ENCODE peak calls at places on chromosomes 3 and 15, in five cellular contexts. N, S, I, Z and G are unnamed samples.

GRCh38 chr3:180059351-180059750 is 22.6 kb upstream of the PEX5L start:
- DNase-seq in N (no peak), S (no peak), I (no peak), Z (no peak), G (no peak)

GRCh38 chr15:53462631-53463030 is 296.8 kb downstream of the WDR72 start:
- DNase-seq in N (no peak), S (no peak), I (no peak), Z (no peak), G (no peak)

GRCh38 chr3:155382396-155383042 is 89.0 kb upstream of the STRIT1 start:
- DNase-seq in N (peak; percentile 90), S (peak; percentile 53), I (peak; percentile 27), Z (peak; percentile 32), G (peak; percentile 79)

GRCh38 chr3:197511853-197512635 is 43.7 kb downstream of the BDH1 start:
- DNase-seq in N (no peak), S (no peak), I (no peak), Z (peak; percentile 78), G (no peak)

GRCh38 chr15:97806731-97807130 is 153.8 kb upstream of the ARRDC4 start:
- DNase-seq in N (no peak), S (no peak), I (no peak), Z (no peak), G (no peak)

GRCh38 chr3:50050361-50050760 is 38.4 kb upstream of the RBM5 start:
- DNase-seq in N (peak; percentile 86), S (peak; percentile 34), I (no peak), Z (no peak), G (no peak)

GRCh38 chr3:187104342-187104741 is 35.0 kb downstream of the RPL39L start:
- DNase-seq in N (no peak), S (no peak), I (no peak), Z (no peak), G (no peak)

GRCh38 chr3:60136606-60137005 is 1086.8 kb upstream of the CFAP20DC start:
- DNase-seq in N (no peak), S (no peak), I (no peak), Z (no peak), G (peak; percentile 39)

GRCh38 chr3:99943931-99944761 is 126.5 kb downstream of the CMSS1 start:
- DNase-seq in N (no peak), S (no peak), I (no peak), Z (no peak), G (no peak)

GRCh38 chr3:191790934-191791333 is 330.0 kb downstream of the PYDC2 start:
- DNase-seq in N (no peak), S (no peak), I (no peak), Z (no peak), G (no peak)

GRCh38 chr15:28945626-28946215 is 59.9 kb downstream of the APBA2 start:
- DNase-seq in N (no peak), S (no peak), I (no peak), Z (peak; percentile 18), G (no peak)

GRCh38 chr3:67349551-67350174 is 304.7 kb downstream of the SUCLG2 start:
- DNase-seq in N (no peak), S (no peak), I (no peak), Z (no peak), G (no peak)

GRCh38 chr3:167057586-167057985 is 322.5 kb downstream of the ZBBX start:
- DNase-seq in N (no peak), S (no peak), I (no peak), Z (no peak), G (no peak)

GRCh38 chr3:186080849-186081438 is 27.9 kb downstream of the ETV5 start:
- DNase-seq in N (no peak), S (no peak), I (no peak), Z (no peak), G (no peak)

GRCh38 chr3:108131105-108131794 is 40.4 kb upstream of the CD47 start:
- DNase-seq in N (peak; percentile 78), S (no peak), I (peak; percentile 87), Z (no peak), G (no peak)

GRCh38 chr3:132660745-132661067 is 577 bp downstream of the UBA5 start:
- DNase-seq in N (peak; percentile 61), S (no peak), I (no peak), Z (no peak), G (no peak)

GRCh38 chr3:72255191-72255590 is 470.2 kb upstream of the PROK2 start:
- DNase-seq in N (peak; percentile 74), S (no peak), I (no peak), Z (peak; percentile 53), G (peak; percentile 15)

GRCh38 chr3:57758686-57759085 is 2.6 kb downstream of the SLMAP start:
- DNase-seq in N (peak; percentile 51), S (no peak), I (no peak), Z (no peak), G (no peak)

GRCh38 chr15:47402829-47403228 is 314.5 kb upstream of the SEMA6D start:
- DNase-seq in N (no peak), S (no peak), I (no peak), Z (no peak), G (no peak)

GRCh38 chr3:179666030-179666429 is 13.2 kb downstream of the USP13 start:
- DNase-seq in N (no peak), S (no peak), I (no peak), Z (no peak), G (no peak)

GRCh38 chr15:87155771-87156170 is 1076.1 kb downstream of the AGBL1 start:
- DNase-seq in N (no peak), S (no peak), I (no peak), Z (no peak), G (no peak)

GRCh38 chr3:17724948-17725347 is 17.5 kb downstream of the TBC1D5 start:
- DNase-seq in N (no peak), S (no peak), I (no peak), Z (no peak), G (no peak)

GRCh38 chr3:5260992-5261501 is 73.5 kb downstream of the EDEM1 start:
- DNase-seq in N (no peak), S (no peak), I (no peak), Z (no peak), G (no peak)

GRCh38 chr3:183507551-183507950 is 48.0 kb downstream of the KLHL6 start:
- DNase-seq in N (no peak), S (no peak), I (no peak), Z (no peak), G (no peak)

GRCh38 chr15:41487802-41488201 is 5.9 kb upstream of the ITPKA start:
- DNase-seq in N (no peak), S (no peak), I (no peak), Z (no peak), G (no peak)

GRCh38 chr3:188554404-188554803 is 400.4 kb downstream of the LPP start:
- DNase-seq in N (peak; percentile 23), S (no peak), I (no peak), Z (no peak), G (no peak)

GRCh38 chr15:59594493-59594942 is 17.1 kb upstream of the GCNT3 start:
- DNase-seq in N (peak; percentile 64), S (peak; percentile 84), I (peak; percentile 57), Z (no peak), G (peak; percentile 96)

GRCh38 chr3:29493109-29493508 is 212.2 kb downstream of the RBMS3 start:
- DNase-seq in N (no peak), S (no peak), I (no peak), Z (no peak), G (no peak)

GRCh38 chr15:40130799-40131502 is 22.3 kb upstream of the BMF start:
- DNase-seq in N (no peak), S (no peak), I (no peak), Z (no peak), G (no peak)

GRCh38 chr3:5309181-5309580 is 121.7 kb downstream of the EDEM1 start:
- DNase-seq in N (no peak), S (no peak), I (no peak), Z (no peak), G (no peak)

GRCh38 chr3:23071306-23071705 is 131.8 kb upstream of the UBE2E2 start:
- DNase-seq in N (no peak), S (no peak), I (no peak), Z (no peak), G (no peak)

GRCh38 chr3:8490079-8490552 is 11.5 kb upstream of the LMCD1 start:
- DNase-seq in N (peak; percentile 88), S (peak; percentile 66), I (no peak), Z (no peak), G (no peak)

DNA sequence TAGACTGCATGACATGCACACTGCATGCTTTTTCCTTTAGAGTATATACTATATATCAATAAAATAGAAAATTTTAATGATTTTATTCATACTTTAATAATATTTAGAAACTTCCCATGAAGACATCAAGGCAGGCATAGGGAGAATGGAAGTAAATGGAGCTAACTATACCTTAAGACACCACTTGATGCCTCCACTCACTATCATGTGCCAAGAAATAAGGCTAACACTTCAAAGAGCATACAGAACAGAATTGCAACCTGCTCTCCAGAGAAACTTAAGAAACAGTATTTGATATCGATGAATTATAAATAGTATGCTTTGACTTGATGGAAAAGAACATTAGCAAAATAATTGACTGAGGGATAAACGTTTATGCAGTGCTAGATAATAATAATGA is 192.6 kb upstream of the MBNL1 start:
- DNase-seq in N (no peak), S (no peak), I (no peak), Z (no peak), G (peak; percentile 3)
- H3K27me3 ChIP-seq in N (no peaks in the 10 kb centered on the region), S (no peaks in the 10 kb centered on the region), I (no peaks in the 10 kb centered on the region), Z (no peaks in the 10 kb centered on the region), G (no peaks in the 10 kb centered on the region)

DNA sequence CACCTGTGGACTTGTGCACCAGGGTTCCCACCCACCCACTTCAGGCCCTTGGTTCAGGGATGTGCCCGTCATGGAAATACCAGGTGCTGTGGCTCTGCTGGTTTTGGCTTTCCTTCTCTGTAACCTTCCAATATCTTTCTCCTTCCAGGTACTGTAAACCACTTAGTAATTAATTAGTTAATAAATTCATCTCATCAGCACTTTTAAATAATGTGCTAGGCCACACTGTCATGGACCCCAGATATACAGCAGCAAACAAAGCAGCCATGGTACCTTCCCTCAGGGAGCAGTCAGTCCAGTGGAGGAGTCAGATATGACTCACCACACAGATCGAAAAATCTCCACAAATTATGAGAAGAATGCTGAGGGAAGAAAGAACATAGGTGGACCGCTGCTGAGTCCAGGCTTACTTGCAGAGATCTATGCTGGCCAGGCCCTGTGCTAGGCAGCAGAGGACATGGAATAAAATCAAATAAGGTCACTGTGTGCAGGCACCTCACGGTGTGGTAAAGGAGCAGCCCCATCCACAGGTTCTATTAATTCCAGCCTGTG is 6.8 kb upstream of the GATA2 start:
- DNase-seq in N (peak; percentile 31), S (no peak), I (no peak), Z (no peak), G (no peak)
- H3K27me3 ChIP-seq in N (peaks cover 81% of the 10 kb centered on the region), S (no peaks in the 10 kb centered on the region), I (no peaks in the 10 kb centered on the region), Z (peaks cover 36% of the 10 kb centered on the region), G (peaks cover 6% of the 10 kb centered on the region)

GRCh38 chr15:57018151-57018550 is 99.7 kb downstream of the TCF12 start:
- DNase-seq in N (no peak), S (no peak), I (no peak), Z (no peak), G (no peak)
- H3K27me3 ChIP-seq in N (no peaks in the 10 kb centered on the region), S (no peaks in the 10 kb centered on the region), I (no peaks in the 10 kb centered on the region), Z (no peaks in the 10 kb centered on the region), G (no peaks in the 10 kb centered on the region)

DNA sequence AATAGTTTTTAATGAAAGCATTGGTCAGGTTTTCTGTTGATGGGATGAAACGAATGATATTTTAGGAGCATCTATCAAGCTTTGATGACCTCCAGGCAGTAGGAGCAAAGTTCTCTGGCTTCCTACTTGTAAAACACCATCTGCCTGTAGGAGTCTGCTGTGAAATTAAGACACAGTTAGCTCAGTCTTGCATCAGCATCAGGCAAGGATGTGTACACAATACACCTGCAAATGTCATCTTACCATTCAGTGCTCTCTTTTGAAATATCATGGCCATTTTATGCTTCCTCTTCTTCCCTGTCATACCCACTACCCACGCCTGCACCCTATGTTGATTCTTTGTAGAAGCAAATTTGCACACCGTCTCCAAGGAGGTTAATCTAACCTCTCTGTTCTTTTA is 38.2 kb downstream of the B3GALNT1 start:
- DNase-seq in N (no peak), S (no peak), I (no peak), Z (no peak), G (no peak)
- H3K27me3 ChIP-seq in N (no peaks in the 10 kb centered on the region), S (no peaks in the 10 kb centered on the region), I (no peaks in the 10 kb centered on the region), Z (no peaks in the 10 kb centered on the region), G (no peaks in the 10 kb centered on the region)

GRCh38 chr15:65981837-65982696 is 112.8 kb downstream of the RAB11A start:
- DNase-seq in N (no peak), S (peak; percentile 18), I (no peak), Z (peak; percentile 98), G (peak; percentile 48)
- H3K27me3 ChIP-seq in N (peaks cover 43% of the 10 kb centered on the region), S (peaks cover 6% of the 10 kb centered on the region), I (peaks cover 9% of the 10 kb centered on the region), Z (peaks cover 3% of the 10 kb centered on the region), G (peaks cover 8% of the 10 kb centered on the region)